ENCODE peak calls at places on chromosomes 12 and 14, in eight cellular contexts. L is neural progenitor cell, K is spleen, X is uterus, H is GM23248, V is A549, J is mesendoderm, F is IMR-90. E is an unnamed sample.
A peak's percentile ranks its signal among the peaks of the same experiment; 100 is the strongest.

GRCh38 chr12:132665794-132666193 is 21.3 kb downstream of the POLE start:
- DNase-seq in H (no peak), L (no peak), K (no peak), X (no peak), J (no peak), F (no peak), V (no peak), E (no peak)

GRCh38 chr14:95057147-95057546 is 100.2 kb downstream of the DICER1 start:
- DNase-seq in J (no peak), H (no peak), K (no peak), V (no peak), L (no peak), F (no peak), X (no peak), E (no peak)

GRCh38 chr12:71134405-71134804 is 23.4 kb downstream of the TSPAN8 start:
- DNase-seq in K (no peak), L (no peak), X (no peak), H (no peak), J (no peak), F (no peak), V (no peak), E (no peak)

GRCh38 chr14:80955434-80955939 is at the start of gene TSHR:
- DNase-seq in H (no peak), F (no peak), K (no peak), L (peak; percentile 23), J (peak; percentile 52), V (no peak), X (no peak), E (peak; percentile 49)

GRCh38 chr12:96249196-96250118 is 55.3 kb downstream of the ELK3 start:
- DNase-seq in V (no peak), X (peak; percentile 86), L (peak; percentile 31), F (peak; percentile 69), J (no peak), H (peak; percentile 53), K (peak; percentile 59), E (no peak)

GRCh38 chr12:571795-572531 is 91.3 kb downstream of the NINJ2 start:
- DNase-seq in J (no peak), K (no peak), V (peak; percentile 74), F (no peak), X (no peak), H (peak; percentile 41), L (no peak), E (no peak)

GRCh38 chr14:64646103-64646502 is 58.1 kb upstream of the PLEKHG3 start:
- DNase-seq in V (peak; percentile 64), L (no peak), X (peak; percentile 53), J (peak; percentile 31), K (no peak), H (peak; percentile 69), F (peak; percentile 71), E (no peak)

GRCh38 chr12:113392988-113393579 is 10.6 kb downstream of the SDS start:
- DNase-seq in H (peak; percentile 21), K (no peak), V (peak; percentile 42), F (no peak), X (no peak), J (peak; percentile 92), L (peak; percentile 66), E (no peak)

GRCh38 chr12:70756118-70756517 is 118.9 kb upstream of the PTPRB start:
- DNase-seq in F (peak; percentile 20), X (peak; percentile 73), J (no peak), V (peak; percentile 23), L (no peak), K (no peak), H (peak; percentile 77), E (no peak)

GRCh38 chr14:23882884-23883283 is 70.7 kb upstream of the DHRS4 start:
- DNase-seq in F (no peak), J (no peak), X (no peak), H (no peak), L (no peak), K (no peak), V (no peak), E (no peak)

GRCh38 chr14:72982146-72982708 is 44.7 kb downstream of the ZFYVE1 start:
- DNase-seq in H (no peak), V (no peak), F (no peak), X (no peak), J (no peak), L (no peak), K (no peak), E (no peak)

GRCh38 chr12:131137836-131138637 is 184.3 kb downstream of the ADGRD1 start:
- DNase-seq in X (peak; percentile 73), J (peak; percentile 5), L (no peak), K (peak; percentile 67), V (peak; percentile 68), H (peak; percentile 47), F (no peak), E (no peak)

DNA sequence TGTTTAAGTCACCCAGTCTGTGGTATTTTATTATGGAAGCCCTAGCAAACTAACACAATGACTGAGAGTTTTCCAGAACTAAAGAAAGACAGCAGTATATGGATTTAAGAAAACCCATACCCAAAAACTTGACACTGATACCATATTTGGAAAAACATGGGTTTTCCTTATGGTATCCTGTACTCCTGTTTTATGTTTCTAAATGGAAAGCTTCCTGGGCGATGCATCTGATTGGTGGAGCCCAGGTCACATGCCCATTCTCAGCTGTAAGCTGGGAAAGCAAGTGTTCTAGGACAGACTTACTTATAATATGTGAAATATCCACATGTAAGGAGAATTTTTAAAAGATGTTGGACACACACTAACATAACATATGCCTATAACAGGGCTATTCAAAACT is 4.5 kb upstream of the RNASE4 start:
- DNase-seq in H (peak; percentile 41), V (peak; percentile 72), K (no peak), X (no peak), F (peak; percentile 37), J (peak; percentile 47), L (peak; percentile 46), E (no peak)
- H3K4me3 ChIP-seq in H (no peak overlapping the region), V (no peak overlapping the region), K (no peak overlapping the region), X (no peak overlapping the region), F (no peak overlapping the region), J (no peak overlapping the region), L (peak overlapping the region; percentile 77), E (no peak overlapping the region)

GRCh38 chr12:25855716-25856115 is 102.8 kb upstream of the RASSF8 start:
- DNase-seq in F (peak; percentile 73), V (no peak), K (no peak), L (no peak), J (peak; percentile 23), X (no peak), H (peak; percentile 58), E (no peak)
- H3K4me1 ChIP-seq in F (peaks cover 9% of the 10 kb centered on the region), V (peaks cover 16% of the 10 kb centered on the region), K (no peaks in the 10 kb centered on the region), L (no peaks in the 10 kb centered on the region), J (no peaks in the 10 kb centered on the region), X (no peaks in the 10 kb centered on the region), H (peaks cover 8% of the 10 kb centered on the region), E (no peaks in the 10 kb centered on the region)

GRCh38 chr12:75644472-75645072 is 133.2 kb upstream of the KRR1 start:
- DNase-seq in J (no peak), V (no peak), L (no peak), F (no peak), H (no peak), X (no peak), K (no peak), E (no peak)
- H3K4me3 ChIP-seq in J (no peak overlapping the region), V (no peak overlapping the region), L (no peak overlapping the region), F (no peak overlapping the region), H (no peak overlapping the region), X (no peak overlapping the region), K (no peak overlapping the region), E (no peak overlapping the region)

GRCh38 chr14:105061428-105062047 is 3.7 kb downstream of the GPR132 start:
- DNase-seq in F (no peak), L (no peak), X (no peak), H (no peak), V (no peak), J (no peak), K (peak; percentile 94), E (peak; percentile 50)
- H3K4me1 ChIP-seq in F (peaks cover 5% of the 10 kb centered on the region), L (peaks cover 22% of the 10 kb centered on the region), X (no peaks in the 10 kb centered on the region), H (no peaks in the 10 kb centered on the region), V (peaks cover 11% of the 10 kb centered on the region), J (no peaks in the 10 kb centered on the region), K (peaks cover 79% of the 10 kb centered on the region), E (peaks cover 77% of the 10 kb centered on the region)

DNA sequence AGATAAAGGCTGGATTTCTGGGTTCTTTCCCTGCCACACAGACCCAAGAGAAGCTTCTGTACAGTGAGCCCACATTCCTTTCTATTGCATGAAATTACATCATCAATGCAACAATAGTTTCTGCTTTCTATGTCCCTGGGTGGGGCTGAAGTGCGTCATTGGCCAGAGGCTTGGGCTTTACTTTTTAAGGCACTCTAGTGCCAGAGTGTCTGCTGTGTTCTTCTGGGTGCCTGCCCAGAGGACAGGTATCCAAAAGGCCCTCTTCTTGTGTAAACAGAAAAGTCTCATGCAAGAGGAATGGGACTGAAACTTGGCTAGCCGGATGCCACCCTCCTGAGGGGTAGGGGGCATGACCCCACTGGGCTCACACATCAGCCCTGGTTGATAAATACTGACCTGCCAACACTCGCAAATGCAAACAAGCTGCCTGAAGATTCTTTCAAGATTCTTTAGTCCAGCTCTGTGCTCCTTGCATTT is 5.9 kb downstream of the KRT86 start:
- DNase-seq in X (peak; percentile 56), J (no peak), L (no peak), F (peak; percentile 94), K (peak; percentile 35), H (peak; percentile 95), V (peak; percentile 100), E (no peak)
- H3K4me3 ChIP-seq in X (no peak overlapping the region), J (no peak overlapping the region), L (no peak overlapping the region), F (no peak overlapping the region), K (no peak overlapping the region), H (peak overlapping the region; percentile 22), V (no peak overlapping the region), E (no peak overlapping the region)

GRCh38 chr12:108386704-108387360 is 47.7 kb upstream of the CMKLR1 start:
- DNase-seq in V (no peak), X (peak; percentile 42), H (peak; percentile 54), F (no peak), J (no peak), K (no peak), L (no peak), E (no peak)

GRCh38 chr12:108390495-108391203 is 51.5 kb upstream of the CMKLR1 start:
- DNase-seq in H (no peak), X (no peak), F (no peak), K (no peak), L (peak; percentile 54), J (no peak), V (no peak), E (no peak)

GRCh38 chr12:108387771-108388170 is 48.7 kb upstream of the CMKLR1 start:
- DNase-seq in H (no peak), L (no peak), F (no peak), K (no peak), X (no peak), J (no peak), V (no peak), E (no peak)

GRCh38 chr12:108392284-108392683 is 53.2 kb upstream of the CMKLR1 start:
- DNase-seq in V (no peak), F (no peak), K (no peak), J (no peak), X (no peak), L (no peak), H (no peak), E (no peak)

DNA sequence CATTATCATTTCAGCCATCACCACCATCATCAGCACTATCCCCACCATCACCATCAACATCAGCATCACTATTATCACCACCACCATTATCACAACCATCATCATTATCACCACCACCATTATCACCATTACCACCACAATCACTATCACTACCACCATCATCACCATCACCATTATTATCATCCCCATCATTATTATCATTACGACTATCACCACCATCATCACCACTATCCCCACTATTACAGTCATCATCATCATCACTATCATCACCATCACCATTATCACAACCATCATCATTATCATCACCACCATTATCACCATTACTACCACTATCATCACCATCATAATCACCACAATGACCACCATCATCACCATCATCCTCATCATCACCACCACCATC is 50.4 kb upstream of the CMKLR1 start:
- DNase-seq in F (no peak), V (no peak), L (no peak), H (no peak), X (no peak), J (no peak), K (no peak), E (no peak)
- H3K4me1 ChIP-seq in F (no peaks in the 10 kb centered on the region), V (no peaks in the 10 kb centered on the region), L (peaks cover 12% of the 10 kb centered on the region), H (peaks cover 11% of the 10 kb centered on the region), X (no peaks in the 10 kb centered on the region), J (no peaks in the 10 kb centered on the region), K (no peaks in the 10 kb centered on the region), E (no peaks in the 10 kb centered on the region)